ENCODE peak calls at places on chromosomes 11 and 22, in seven cellular contexts. Z, P, U, S, V, T and E are unnamed samples.

GRCh38 chr11:73401217-73401923 is 25.2 kb downstream of the RELT start:
- DNase-seq in Z (no peak), P (no peak), U (peak; percentile 35), S (no peak), V (no peak), T (no peak), E (no peak)

GRCh38 chr11:2511421-2512369 is 66.9 kb downstream of the KCNQ1 start:
- DNase-seq in Z (peak; percentile 43), P (peak; percentile 13), U (no peak), S (peak; percentile 11), V (no peak), T (no peak), E (peak; percentile 10)

GRCh38 chr11:44361883-44362282 is 51.9 kb upstream of the ALX4 start:
- DNase-seq in Z (no peak), P (no peak), U (no peak), S (no peak), V (no peak), T (no peak), E (no peak)

GRCh38 chr11:37942081-37942480 is 1344.0 kb upstream of the RAG2 start:
- DNase-seq in Z (no peak), P (no peak), U (peak; percentile 4), S (no peak), V (no peak), T (no peak), E (no peak)

GRCh38 chr11:91081440-91082088 is 858.7 kb upstream of the CHORDC1 start:
- DNase-seq in Z (no peak), P (peak; percentile 15), U (peak; percentile 79), S (no peak), V (no peak), T (no peak), E (no peak)

GRCh38 chr22:35630387-35630793 is 13.3 kb upstream of the MB start:
- DNase-seq in Z (no peak), P (no peak), U (peak; percentile 45), S (peak; percentile 39), V (no peak), T (no peak), E (no peak)

GRCh38 chr11:91859666-91860065 is 365.0 kb upstream of the FAT3 start:
- DNase-seq in Z (no peak), P (no peak), U (no peak), S (no peak), V (no peak), T (no peak), E (no peak)

GRCh38 chr11:11578542-11578941 is 43.3 kb downstream of the GALNT18 start:
- DNase-seq in Z (no peak), P (no peak), U (no peak), S (no peak), V (no peak), T (no peak), E (no peak)

GRCh38 chr11:92259861-92260260 is 35.2 kb downstream of the FAT3 start:
- DNase-seq in Z (no peak), P (no peak), U (no peak), S (no peak), V (no peak), T (no peak), E (no peak)

GRCh38 chr11:1776944-1777715 is 13.4 kb upstream of the CTSD start:
- DNase-seq in Z (peak; percentile 47), P (no peak), U (no peak), S (no peak), V (no peak), T (no peak), E (no peak)

GRCh38 chr11:78207532-78208256 is 19.0 kb downstream of the USP35 start:
- DNase-seq in Z (peak; percentile 36), P (no peak), U (no peak), S (no peak), V (no peak), T (no peak), E (no peak)

GRCh38 chr11:114059278-114059983 is at the start of gene ZBTB16:
- DNase-seq in Z (peak; percentile 90), P (peak; percentile 83), U (peak; percentile 83), S (peak; percentile 91), V (no peak), T (no peak), E (peak; percentile 44)

GRCh38 chr11:65827774-65828156 is 6.0 kb upstream of the SNX32 start:
- DNase-seq in Z (no peak), P (no peak), U (no peak), S (no peak), V (no peak), T (no peak), E (no peak)

GRCh38 chr11:9759519-9760179 is 95.8 kb downstream of the SWAP70 start:
- DNase-seq in Z (peak; percentile 64), P (peak; percentile 97), U (peak; percentile 100), S (peak; percentile 87), V (no peak), T (peak; percentile 90), E (peak; percentile 71)

GRCh38 chr11:9030601-9031000 is 26.8 kb upstream of the NRIP3 start:
- DNase-seq in Z (no peak), P (no peak), U (no peak), S (no peak), V (no peak), T (no peak), E (no peak)

GRCh38 chr11:111307472-111308108 is 9.2 kb downstream of the POU2AF3 start:
- DNase-seq in Z (no peak), P (no peak), U (no peak), S (no peak), V (no peak), T (no peak), E (no peak)

GRCh38 chr11:8809185-8809584 is 101.8 kb upstream of the AKIP1 start:
- DNase-seq in Z (no peak), P (no peak), U (no peak), S (no peak), V (no peak), T (no peak), E (no peak)

GRCh38 chr11:20050551-20051333 is 109.5 kb downstream of the DBX1 start:
- DNase-seq in Z (no peak), P (no peak), U (no peak), S (no peak), V (no peak), T (no peak), E (no peak)

GRCh38 chr11:32366671-32367070 is 68.7 kb downstream of the WT1 start:
- DNase-seq in Z (no peak), P (no peak), U (peak; percentile 62), S (no peak), V (no peak), T (no peak), E (no peak)

GRCh38 chr11:36139767-36140166 is 149.5 kb downstream of the COMMD9 start:
- DNase-seq in Z (no peak), P (no peak), U (no peak), S (no peak), V (no peak), T (no peak), E (no peak)

GRCh38 chr11:20172721-20173447 is 12.6 kb upstream of the DBX1 start:
- DNase-seq in Z (no peak), P (no peak), U (no peak), S (no peak), V (no peak), T (no peak), E (no peak)

GRCh38 chr11:111846640-111847039 is 24.7 kb downstream of the ALG9 start:
- DNase-seq in Z (no peak), P (no peak), U (peak; percentile 44), S (peak; percentile 49), V (no peak), T (no peak), E (no peak)

GRCh38 chr11:79547256-79547655 is 106.4 kb upstream of the TENM4 start:
- DNase-seq in Z (no peak), P (no peak), U (no peak), S (no peak), V (no peak), T (no peak), E (no peak)

GRCh38 chr22:43206515-43207161 is 19.7 kb upstream of the TTLL12 start:
- DNase-seq in Z (no peak), P (no peak), U (no peak), S (no peak), V (no peak), T (no peak), E (no peak)

GRCh38 chr11:27211370-27212127 is 151.5 kb downstream of the CCDC34 start:
- DNase-seq in Z (no peak), P (no peak), U (peak; percentile 25), S (no peak), V (no peak), T (no peak), E (no peak)
- TF ChIP-seq CTCF in Z (no peak), P (no peak), U (peak; percentile 55), S (no peak), V (peak; percentile 34), T (no peak), E (no peak)

DNA sequence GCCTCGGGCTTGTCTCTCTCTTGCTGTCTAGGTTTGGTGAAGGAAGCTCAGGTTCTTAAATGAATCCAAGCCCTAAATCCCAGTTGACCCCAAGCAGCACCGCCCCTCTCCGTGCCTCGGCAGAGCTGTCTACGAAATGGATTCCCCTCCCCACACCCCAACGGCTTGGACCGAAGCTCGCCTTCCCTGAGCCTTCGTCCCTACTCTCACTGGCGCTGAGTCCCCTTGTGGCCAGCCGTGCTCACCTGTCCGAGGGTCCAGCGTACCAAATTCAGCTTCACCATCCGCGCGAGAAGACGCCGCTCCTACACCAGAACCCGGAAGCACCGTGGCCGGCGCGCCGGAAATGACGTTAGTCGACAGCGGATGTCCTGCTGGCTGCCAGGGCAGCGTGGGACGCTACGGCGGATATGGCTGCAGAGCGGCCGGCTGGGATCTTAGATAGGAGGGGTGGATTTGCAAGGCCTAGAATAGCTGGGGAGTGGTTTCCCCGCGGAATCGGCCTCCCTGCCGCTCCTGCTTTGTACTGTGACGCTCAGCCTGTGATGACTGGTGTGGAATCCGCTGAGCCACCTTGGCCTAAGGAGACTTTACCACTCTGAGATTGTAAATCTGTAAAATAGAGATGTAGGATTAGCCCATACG is at the start of gene TFIP11:
- DNase-seq in Z (peak; percentile 94), P (peak; percentile 92), U (peak; percentile 92), S (peak; percentile 94), V (peak; percentile 94), T (peak; percentile 93), E (peak; percentile 92)
- TF ChIP-seq CTCF in Z (no peak), P (no peak), U (no peak), S (no peak), V (peak; percentile 7), T (no peak), E (no peak)

GRCh38 chr22:26643368-26644100 is 13.9 kb upstream of the MIAT start:
- DNase-seq in Z (no peak), P (no peak), U (no peak), S (no peak), V (no peak), T (no peak), E (no peak)

GRCh38 chr22:26646158-26646557 is 11.2 kb upstream of the MIAT start:
- DNase-seq in Z (no peak), P (no peak), U (peak; percentile 41), S (no peak), V (no peak), T (no peak), E (no peak)

GRCh38 chr22:26648011-26648497 is 9.3 kb upstream of the MIAT start:
- DNase-seq in Z (no peak), P (no peak), U (no peak), S (no peak), V (peak; percentile 79), T (no peak), E (no peak)

GRCh38 chr22:26642465-26643367 is 14.7 kb upstream of the MIAT start:
- DNase-seq in Z (no peak), P (no peak), U (peak; percentile 19), S (no peak), V (peak; percentile 68), T (no peak), E (peak; percentile 69)
- TF ChIP-seq CTCF in Z (no peak), P (no peak), U (no peak), S (no peak), V (peak; percentile 45), T (no peak), E (no peak)

GRCh38 chr11:119786431-119787073 is 57.6 kb upstream of the NECTIN1 start:
- DNase-seq in Z (no peak), P (no peak), U (no peak), S (no peak), V (no peak), T (no peak), E (no peak)
- TF ChIP-seq CTCF in Z (no peak), P (no peak), U (no peak), S (no peak), V (no peak), T (no peak), E (no peak)